ENCODE peak calls at places on chromosomes 2 and 18, in eight cellular contexts. G is cardiac fibroblast; S is upper lobe of right lung; X is Peyer's patch; N is astrocyte; D is CD8-positive, alpha-beta T cell; I is astrocyte of the spinal cord; E is cardiac muscle cell. J is an unnamed sample.

GRCh38 chr2:34408100-34408499 is 809.0 kb upstream of the FAM98A start:
- DNase-seq in G (no peak), S (no peak), X (no peak), N (peak; percentile 18), D (no peak), I (peak; percentile 10), E (no peak), J (peak; percentile 7)

GRCh38 chr2:126307740-126308139 is 348.2 kb upstream of the GYPC start:
- DNase-seq in G (no peak), S (no peak), X (no peak), N (no peak), D (no peak), I (no peak), E (no peak), J (no peak)

GRCh38 chr2:161988589-161988988 is 85.4 kb downstream of the DPP4 start:
- DNase-seq in G (no peak), S (no peak), X (no peak), N (peak; percentile 21), D (no peak), I (no peak), E (no peak), J (peak; percentile 42)

GRCh38 chr2:225008935-225009334 is 33.3 kb downstream of the DOCK10 start:
- DNase-seq in G (no peak), S (no peak), X (no peak), N (no peak), D (no peak), I (no peak), E (peak; percentile 23), J (peak; percentile 32)

GRCh38 chr18:72830109-72830508 is 37.7 kb downstream of the NETO1 start:
- DNase-seq in G (peak; percentile 7), S (no peak), X (no peak), N (peak; percentile 18), D (no peak), I (peak; percentile 58), E (no peak), J (peak; percentile 47)

GRCh38 chr2:222280795-222281194 is 18.0 kb downstream of the PAX3 start:
- DNase-seq in G (no peak), S (no peak), X (no peak), N (peak; percentile 69), D (no peak), I (no peak), E (no peak), J (no peak)

GRCh38 chr2:121199281-121200010 is 85.6 kb downstream of the TFCP2L1 start:
- DNase-seq in G (no peak), S (no peak), X (no peak), N (no peak), D (no peak), I (no peak), E (no peak), J (no peak)

GRCh38 chr2:27627963-27628766 is 647 bp downstream of the CCDC121 start:
- DNase-seq in G (peak; percentile 73), S (no peak), X (no peak), N (peak; percentile 99), D (no peak), I (peak; percentile 95), E (peak; percentile 75), J (peak; percentile 96)

GRCh38 chr2:225486226-225486625 is 86.7 kb downstream of the NYAP2 start:
- DNase-seq in G (no peak), S (no peak), X (no peak), N (no peak), D (no peak), I (no peak), E (no peak), J (no peak)

GRCh38 chr2:14684516-14684915 is 52.0 kb downstream of the LRATD1 start:
- DNase-seq in G (no peak), S (no peak), X (no peak), N (no peak), D (no peak), I (no peak), E (no peak), J (no peak)

GRCh38 chr2:119136093-119136492 is 22.5 kb downstream of the C1QL2 start:
- DNase-seq in G (no peak), S (peak; percentile 26), X (no peak), N (no peak), D (no peak), I (no peak), E (no peak), J (no peak)

GRCh38 chr2:240640939-240641338 is 15.7 kb downstream of the GPR35 start:
- DNase-seq in G (peak; percentile 20), S (peak; percentile 72), X (no peak), N (no peak), D (peak; percentile 30), I (no peak), E (peak; percentile 39), J (no peak)

GRCh38 chr2:17164550-17164949 is 353.7 kb downstream of the RAD51AP2 start:
- DNase-seq in G (no peak), S (no peak), X (no peak), N (peak; percentile 34), D (no peak), I (no peak), E (no peak), J (peak; percentile 18)

GRCh38 chr2:129334696-129335095 is 644.8 kb upstream of the RAB6C start:
- DNase-seq in G (no peak), S (no peak), X (no peak), N (no peak), D (no peak), I (no peak), E (no peak), J (no peak)

GRCh38 chr2:44544991-44545390 is 183.2 kb downstream of the CAMKMT start:
- DNase-seq in G (no peak), S (no peak), X (no peak), N (no peak), D (no peak), I (peak; percentile 50), E (no peak), J (no peak)

GRCh38 chr2:161102770-161103450 is 57.3 kb upstream of the TANK start:
- DNase-seq in G (peak; percentile 47), S (no peak), X (no peak), N (no peak), D (no peak), I (peak; percentile 19), E (peak; percentile 40), J (peak; percentile 54)

GRCh38 chr2:20599861-20600461 is 50.9 kb downstream of the HS1BP3 start:
- DNase-seq in G (no peak), S (peak; percentile 27), X (peak; percentile 39), N (no peak), D (no peak), I (no peak), E (no peak), J (no peak)

GRCh38 chr2:14944562-14945346 is 312.2 kb downstream of the LRATD1 start:
- DNase-seq in G (no peak), S (no peak), X (no peak), N (peak; percentile 26), D (no peak), I (peak; percentile 24), E (no peak), J (peak; percentile 72)

GRCh38 chr18:5455644-5456043 is 88.2 kb downstream of the EPB41L3 start:
- DNase-seq in G (peak; percentile 75), S (no peak), X (no peak), N (peak; percentile 65), D (peak; percentile 10), I (peak; percentile 82), E (peak; percentile 66), J (peak; percentile 28)

DNA sequence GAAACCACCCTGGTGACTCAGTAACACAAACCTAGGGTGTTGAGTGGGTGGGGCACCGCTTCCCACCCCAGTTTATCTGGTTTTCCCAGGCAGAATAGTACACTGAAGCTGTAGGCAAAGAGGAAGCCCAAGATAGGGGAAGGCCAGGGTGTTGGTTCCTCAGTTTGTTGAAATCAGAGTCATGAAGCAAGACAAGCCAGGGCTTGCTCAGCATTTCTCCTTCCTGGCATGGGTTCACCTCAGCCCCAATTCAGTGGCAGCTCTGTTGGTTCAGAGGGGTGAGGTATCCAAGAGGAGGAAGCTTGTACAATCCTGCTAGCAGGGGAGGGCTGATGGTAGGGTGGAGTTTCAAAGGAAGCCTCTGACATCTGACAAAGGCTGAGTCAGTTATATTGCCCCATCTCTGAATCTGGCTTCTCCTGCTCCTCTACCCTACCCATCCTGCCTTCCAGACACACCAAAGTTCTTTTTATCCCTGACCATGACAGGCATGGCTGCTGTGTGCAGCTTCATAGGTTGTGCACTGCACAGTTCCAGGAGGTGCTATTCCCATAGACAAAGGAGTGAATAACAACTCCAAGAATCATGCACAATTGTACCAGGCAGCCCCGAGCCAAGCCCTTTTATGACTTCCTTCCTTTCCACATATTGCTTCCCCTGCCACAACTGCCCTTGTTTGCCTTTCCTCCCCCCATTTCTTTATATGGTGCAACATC is 24.9 kb upstream of the RAB10 start:
- DNase-seq in G (peak; percentile 95), S (peak; percentile 69), X (peak; percentile 79), N (peak; percentile 32), D (no peak), I (no peak), E (peak; percentile 92), J (peak; percentile 100)
- H3K4me3 ChIP-seq in G (no peak overlapping the region), S (no peak overlapping the region), X (no peak overlapping the region), N (no peak overlapping the region), D (no peak overlapping the region), I (no peak overlapping the region), E (no peak overlapping the region), J (no peak overlapping the region)

GRCh38 chr2:677056-677949 is at the start of gene TMEM18:
- DNase-seq in G (peak; percentile 99), S (no peak), X (peak; percentile 98), N (peak; percentile 96), D (peak; percentile 98), I (peak; percentile 98), E (peak; percentile 99), J (peak; percentile 99)
- TF ChIP-seq CTCF in G (peak; percentile 25), S (peak; percentile 29), X (peak; percentile 26), N (no peak), D (peak; percentile 38), I (peak; percentile 41), E (peak; percentile 19), J (peak; percentile 17)

GRCh38 chr2:183530333-183530901 is 406.2 kb downstream of the NUP35 start:
- DNase-seq in G (no peak), S (no peak), X (no peak), N (no peak), D (no peak), I (no peak), E (no peak), J (no peak)

GRCh38 chr2:183533021-183533420 is 408.8 kb downstream of the NUP35 start:
- DNase-seq in G (no peak), S (no peak), X (no peak), N (no peak), D (no peak), I (no peak), E (no peak), J (no peak)

GRCh38 chr2:183536714-183537113 is 412.5 kb downstream of the NUP35 start:
- DNase-seq in G (no peak), S (no peak), X (no peak), N (no peak), D (no peak), I (no peak), E (no peak), J (no peak)

DNA sequence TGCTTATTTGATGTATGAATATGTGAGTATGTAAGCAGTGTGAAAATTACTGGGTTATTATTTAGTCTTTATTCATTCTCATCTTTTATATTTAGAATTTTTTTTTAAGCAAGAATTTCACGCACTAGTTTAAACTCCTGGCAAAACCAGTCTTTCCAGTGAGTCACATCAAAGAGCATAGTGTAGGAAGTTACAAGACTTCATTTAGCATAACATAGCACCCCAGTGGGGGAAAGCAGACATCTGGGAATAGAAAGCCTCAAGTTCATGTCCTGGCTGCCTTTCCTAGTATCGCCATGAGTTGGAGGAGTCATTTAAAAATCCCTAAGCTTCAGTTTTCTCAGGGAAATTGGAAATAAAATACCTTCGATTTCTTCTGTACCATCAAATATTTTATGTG is 408.3 kb downstream of the NUP35 start:
- DNase-seq in G (no peak), S (no peak), X (no peak), N (peak; percentile 4), D (no peak), I (peak; percentile 15), E (no peak), J (peak; percentile 78)
- H3K4me3 ChIP-seq in G (no peak overlapping the region), S (no peak overlapping the region), X (no peak overlapping the region), N (no peak overlapping the region), D (no peak overlapping the region), I (no peak overlapping the region), E (no peak overlapping the region), J (no peak overlapping the region)

GRCh38 chr2:2530334-2530733 is 199.3 kb upstream of the MYT1L start:
- DNase-seq in G (no peak), S (no peak), X (no peak), N (no peak), D (no peak), I (no peak), E (no peak), J (no peak)
- TF ChIP-seq CTCF in G (no peak), S (no peak), X (no peak), N (no peak), D (no peak), I (no peak), E (no peak), J (no peak)